ENCODE peak calls at places on chromosomes 6 and 20, in eight cellular contexts. A is ovary, E is foreskin fibroblast, R is spleen, V is AG09309, Z is Peyer's patch, M is HFF-Myc, Y is A549. N is an unnamed sample.

GRCh38 chr6:158697798-158698197 is 47.9 kb downstream of the SYTL3 start:
- DNase-seq in A (no peak), E (peak), R (peak), V (no peak), Z (no peak), M (no peak), Y (no peak), N (no peak)

GRCh38 chr6:148577687-148578488 is 168.9 kb upstream of the UST start:
- DNase-seq in A (peak), E (peak), R (peak), V (peak), Z (peak), M (peak), Y (peak), N (peak)

GRCh38 chr20:56373942-56374341 is 15.2 kb downstream of the FAM210B start:
- DNase-seq in A (no peak), E (peak), R (no peak), V (peak), Z (no peak), M (peak), Y (no peak), N (peak)

GRCh38 chr6:110877154-110877564 is 2.6 kb downstream of the AMD1 start:
- DNase-seq in A (no peak), E (no peak), R (no peak), V (no peak), Z (no peak), M (no peak), Y (no peak), N (no peak)

GRCh38 chr6:1336246-1336843 is 24.4 kb downstream of the FOXQ1 start:
- DNase-seq in A (no peak), E (peak), R (no peak), V (no peak), Z (peak), M (no peak), Y (no peak), N (no peak)

GRCh38 chr20:17542481-17542880 is 11.3 kb upstream of the BFSP1 start:
- DNase-seq in A (no peak), E (no peak), R (no peak), V (no peak), Z (no peak), M (no peak), Y (no peak), N (no peak)

GRCh38 chr6:108966855-108967755 is 118.9 kb downstream of the ARMC2 start:
- DNase-seq in A (peak), E (peak), R (peak), V (no peak), Z (no peak), M (no peak), Y (no peak), N (no peak)

GRCh38 chr6:159633196-159633595 is 59.8 kb downstream of the SOD2 start:
- DNase-seq in A (no peak), E (peak), R (no peak), V (no peak), Z (no peak), M (peak), Y (peak), N (no peak)

GRCh38 chr6:63844287-63844686 is 208.7 kb downstream of the PHF3 start:
- DNase-seq in A (no peak), E (peak), R (no peak), V (no peak), Z (no peak), M (peak), Y (no peak), N (peak)

GRCh38 chr6:11343963-11344714 is 111.7 kb upstream of the NEDD9 start:
- DNase-seq in A (no peak), E (no peak), R (no peak), V (no peak), Z (peak), M (no peak), Y (peak), N (no peak)

GRCh38 chr20:57451356-57451755 is 60.2 kb downstream of the RBM38 start:
- DNase-seq in A (no peak), E (no peak), R (peak), V (no peak), Z (no peak), M (no peak), Y (no peak), N (no peak)

GRCh38 chr6:44676826-44677433 is 289.4 kb downstream of the CDC5L start:
- DNase-seq in A (no peak), E (no peak), R (no peak), V (no peak), Z (no peak), M (no peak), Y (no peak), N (no peak)

GRCh38 chr6:79671605-79672266 is 40.6 kb downstream of the SH3BGRL2 start:
- DNase-seq in A (peak), E (peak), R (peak), V (no peak), Z (peak), M (no peak), Y (no peak), N (no peak)

GRCh38 chr6:36848658-36849441 is 9.6 kb upstream of the CPNE5 start:
- DNase-seq in A (no peak), E (peak), R (no peak), V (no peak), Z (peak), M (no peak), Y (no peak), N (no peak)

GRCh38 chr6:113744886-113745285 is 112.3 kb upstream of the MARCKS start:
- DNase-seq in A (no peak), E (peak), R (no peak), V (no peak), Z (no peak), M (no peak), Y (no peak), N (no peak)

GRCh38 chr6:18253635-18254034 is 10.7 kb downstream of the DEK start:
- DNase-seq in A (no peak), E (no peak), R (no peak), V (no peak), Z (no peak), M (no peak), Y (no peak), N (no peak)

GRCh38 chr20:19758888-19759331 is 852 bp downstream of the RIN2 start:
- DNase-seq in A (peak), E (peak), R (no peak), V (no peak), Z (peak), M (no peak), Y (peak), N (no peak)

GRCh38 chr6:137471951-137472350 is 22.2 kb downstream of the OLIG3 start:
- DNase-seq in A (no peak), E (no peak), R (no peak), V (no peak), Z (no peak), M (no peak), Y (no peak), N (no peak)

GRCh38 chr6:47292027-47292426 is 17.7 kb downstream of the TNFRSF21 start:
- DNase-seq in A (no peak), E (no peak), R (no peak), V (no peak), Z (no peak), M (no peak), Y (no peak), N (no peak)

GRCh38 chr20:57405236-57406016 is 14.2 kb downstream of the RBM38 start:
- DNase-seq in A (no peak), E (no peak), R (peak), V (no peak), Z (no peak), M (no peak), Y (no peak), N (no peak)

GRCh38 chr6:142913511-142914047 is 31.4 kb downstream of the HIVEP2 start:
- DNase-seq in A (no peak), E (no peak), R (peak), V (no peak), Z (peak), M (no peak), Y (no peak), N (no peak)

GRCh38 chr6:117548797-117549301 is 53.5 kb downstream of the GOPC start:
- DNase-seq in A (no peak), E (peak), R (no peak), V (no peak), Z (no peak), M (no peak), Y (no peak), N (no peak)

GRCh38 chr20:48919882-48920526 is 1.5 kb upstream of the ARFGEF2 start:
- DNase-seq in A (no peak), E (no peak), R (no peak), V (no peak), Z (peak), M (no peak), Y (no peak), N (no peak)

GRCh38 chr6:163347021-163347446 is 67.5 kb upstream of the QKI start:
- DNase-seq in A (no peak), E (no peak), R (no peak), V (no peak), Z (no peak), M (no peak), Y (no peak), N (no peak)

GRCh38 chr20:2873747-2874041 is 413 bp downstream of the PTPRA start:
- DNase-seq in A (no peak), E (no peak), R (peak), V (no peak), Z (peak), M (no peak), Y (peak), N (no peak)

GRCh38 chr6:128508588-128509296 is 11.7 kb downstream of the PTPRK start:
- DNase-seq in A (no peak), E (peak), R (no peak), V (peak), Z (peak), M (peak), Y (peak), N (peak)

DNA sequence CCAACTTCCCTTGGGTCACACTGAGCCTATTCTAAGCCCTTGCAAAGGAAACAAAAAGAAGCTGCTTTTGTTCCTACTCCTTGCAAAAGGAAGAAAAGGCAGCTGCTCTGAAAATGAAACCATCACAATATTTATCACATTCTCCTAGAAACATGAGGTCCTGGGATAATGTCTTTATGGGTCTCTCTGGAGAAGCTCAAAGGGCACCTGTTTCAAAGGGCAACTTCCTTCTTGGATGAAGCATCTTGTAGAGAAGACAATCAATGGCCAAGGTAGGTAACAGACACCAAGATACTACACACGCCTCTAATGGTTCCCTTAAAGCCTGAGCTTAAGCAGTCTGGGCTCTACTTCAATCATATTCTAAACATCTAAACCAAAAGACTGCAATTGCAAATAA is 10.4 kb downstream of the ELOVL5 start:
- DNase-seq in A (no peak), E (no peak), R (no peak), V (no peak), Z (peak), M (no peak), Y (no peak), N (no peak)
- H3K4me3 ChIP-seq in A (no peak), E (no peak), R (no peak), V (no peak), Z (no peak), M (no peak), Y (no peak), N (no peak)

GRCh38 chr20:41142241-41142640 is 4.9 kb downstream of the PLCG1 start:
- DNase-seq in A (no peak), E (no peak), R (no peak), V (no peak), Z (no peak), M (no peak), Y (no peak), N (no peak)
- H3K4me3 ChIP-seq in A (no peak), E (no peak), R (no peak), V (no peak), Z (peak), M (no peak), Y (no peak), N (no peak)

DNA sequence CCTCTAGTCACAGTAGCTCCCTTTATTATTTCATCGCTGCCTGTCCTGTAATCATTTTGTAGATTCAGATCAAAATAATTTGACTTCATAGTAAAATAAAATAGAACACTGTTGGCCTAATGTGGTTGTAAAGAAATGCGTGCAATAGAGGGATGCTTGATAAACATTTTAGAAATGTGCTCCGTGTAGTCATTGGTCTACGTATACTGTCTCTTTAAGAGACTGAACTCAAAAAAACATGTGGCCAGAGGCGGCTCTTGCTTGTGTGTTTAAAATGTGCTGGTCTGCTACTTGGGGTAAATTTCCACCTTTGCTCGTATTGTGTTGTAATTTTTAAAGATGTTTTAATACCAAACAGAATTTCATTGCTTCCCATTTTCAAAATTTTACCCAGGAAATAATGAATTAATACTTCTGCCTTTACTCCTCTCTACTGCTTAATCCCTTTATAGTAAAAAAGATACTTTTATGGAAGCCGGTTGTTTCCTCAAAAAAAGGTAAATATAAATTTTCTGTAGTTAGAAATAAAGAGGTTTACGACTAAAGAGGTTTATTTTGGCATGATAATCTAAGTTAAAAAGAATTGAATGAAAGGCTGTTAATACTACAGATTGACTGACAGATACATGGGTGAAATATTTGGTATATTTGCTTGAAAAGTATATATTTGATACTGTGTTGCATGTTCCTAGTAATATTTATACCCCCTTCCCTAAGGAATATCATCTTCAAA is 2.0 kb downstream of the LIN28B start:
- DNase-seq in A (no peak), E (peak), R (no peak), V (no peak), Z (no peak), M (no peak), Y (no peak), N (no peak)
- H3K4me3 ChIP-seq in A (no peak), E (no peak), R (no peak), V (no peak), Z (no peak), M (no peak), Y (peak), N (no peak)

GRCh38 chr6:133891814-133892443 is 3.0 kb downstream of the TCF21 start:
- DNase-seq in A (no peak), E (no peak), R (no peak), V (no peak), Z (no peak), M (no peak), Y (no peak), N (no peak)

GRCh38 chr6:133894369-133894768 is 5.5 kb downstream of the TCF21 start:
- DNase-seq in A (peak), E (no peak), R (no peak), V (no peak), Z (no peak), M (no peak), Y (no peak), N (no peak)

GRCh38 chr6:133892444-133893323 is 3.8 kb downstream of the TCF21 start:
- DNase-seq in A (peak), E (no peak), R (no peak), V (no peak), Z (no peak), M (no peak), Y (no peak), N (no peak)

GRCh38 chr6:133894795-133895401 is 6.0 kb downstream of the TCF21 start:
- DNase-seq in A (peak), E (peak), R (no peak), V (no peak), Z (no peak), M (no peak), Y (no peak), N (no peak)

DNA sequence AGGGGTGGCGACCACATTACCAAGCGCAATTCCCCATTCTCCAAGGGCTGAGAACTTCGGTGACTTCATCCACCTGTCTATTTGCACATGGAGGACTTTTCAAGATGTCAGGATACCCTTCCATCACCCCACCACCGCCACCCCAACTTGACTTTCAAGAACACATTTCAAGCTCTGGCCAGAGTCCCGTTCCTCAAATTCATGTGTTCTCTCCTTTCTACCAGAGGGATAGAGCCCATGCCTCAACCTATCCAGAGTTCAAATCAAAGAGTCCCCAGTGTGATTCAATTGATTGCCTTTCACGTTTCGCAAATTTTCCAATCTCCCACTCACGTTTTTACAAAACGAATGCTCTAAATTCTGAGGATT is 4.4 kb downstream of the TCF21 start:
- DNase-seq in A (no peak), E (no peak), R (no peak), V (no peak), Z (no peak), M (no peak), Y (no peak), N (no peak)
- H3K4me3 ChIP-seq in A (no peak), E (no peak), R (peak), V (no peak), Z (peak), M (no peak), Y (no peak), N (no peak)

GRCh38 chr6:30847971-30848441 is 36.3 kb upstream of the DDR1 start:
- DNase-seq in A (no peak), E (no peak), R (no peak), V (no peak), Z (peak), M (no peak), Y (no peak), N (no peak)
- H3K4me3 ChIP-seq in A (no peak), E (no peak), R (no peak), V (no peak), Z (no peak), M (no peak), Y (no peak), N (no peak)

DNA sequence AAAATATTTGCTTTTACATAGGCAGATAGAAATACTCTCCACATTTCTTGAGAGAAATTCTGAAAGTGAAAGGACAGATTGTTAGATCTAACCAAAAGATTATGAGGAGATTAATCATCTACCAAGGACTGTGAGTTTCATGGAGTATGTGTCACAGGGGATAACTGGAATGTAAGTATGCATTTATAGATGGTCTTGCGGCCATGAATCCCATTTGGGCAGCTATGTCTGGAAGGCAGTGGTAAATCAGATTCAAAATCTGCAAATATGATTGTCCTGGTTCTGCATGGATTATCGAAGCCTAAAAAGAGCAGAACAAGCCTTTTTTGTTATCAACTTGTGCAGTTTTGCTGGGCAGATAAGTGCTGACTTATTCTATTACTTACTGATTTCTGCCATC is 293.8 kb downstream of the RFPL4B start:
- DNase-seq in A (no peak), E (peak), R (no peak), V (peak), Z (no peak), M (no peak), Y (no peak), N (peak)
- H3K4me3 ChIP-seq in A (no peak), E (no peak), R (no peak), V (no peak), Z (no peak), M (no peak), Y (no peak), N (no peak)

GRCh38 chr6:30690403-30691207 is at the start of gene NRM:
- DNase-seq in A (peak), E (peak), R (peak), V (no peak), Z (peak), M (peak), Y (peak), N (peak)
- H3K4me3 ChIP-seq in A (peak), E (peak), R (peak), V (peak), Z (peak), M (peak), Y (peak), N (peak)

DNA sequence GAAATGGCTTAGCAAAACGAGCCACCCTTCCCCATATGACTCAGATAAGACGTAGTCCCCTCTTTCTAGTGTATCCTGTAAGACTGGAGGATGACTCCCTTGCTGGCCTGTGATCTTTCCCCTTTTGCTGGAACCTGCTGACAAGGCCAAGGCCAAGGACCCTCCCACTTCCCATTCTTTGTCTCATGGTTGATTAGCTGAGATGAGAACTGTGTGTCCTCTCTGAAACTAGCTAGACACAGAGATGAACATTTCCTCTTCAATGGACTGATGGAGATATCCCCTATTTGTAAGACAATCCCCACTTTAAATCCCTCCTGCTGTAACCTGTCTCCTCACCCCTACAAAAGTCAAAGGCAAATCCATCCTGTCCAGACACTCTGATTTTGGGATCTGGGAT is 33.4 kb upstream of the SCRT2 start:
- DNase-seq in A (no peak), E (no peak), R (peak), V (no peak), Z (no peak), M (no peak), Y (no peak), N (no peak)
- H3K4me3 ChIP-seq in A (no peak), E (no peak), R (no peak), V (no peak), Z (no peak), M (no peak), Y (no peak), N (no peak)

GRCh38 chr6:41373367-41373918 is 38.0 kb downstream of the NCR2 start:
- DNase-seq in A (no peak), E (no peak), R (no peak), V (no peak), Z (no peak), M (no peak), Y (no peak), N (no peak)
- H3K4me3 ChIP-seq in A (no peak), E (no peak), R (no peak), V (no peak), Z (no peak), M (no peak), Y (peak), N (no peak)

N was measured in skeletal muscle cell.